ENCODE peak calls at places on chromosomes 16 and 17, in nine cellular contexts. F is A549, H is transverse colon, B is tibial nerve, Y is esophagus muscularis mucosa, I is sigmoid colon, E is H1, Q is K562, Z is stomach. L is an unnamed sample.

GRCh38 chr17:39753514-39754160 is 15.9 kb downstream of the GRB7 start:
- DNase-seq in Z (peak; percentile 67), I (peak; percentile 79), B (no peak), Y (no peak), H (peak; percentile 72), Q (peak; percentile 84), E (peak; percentile 70), F (no peak), L (no peak)

GRCh38 chr17:40648326-40648968 is 829 bp upstream of the SMARCE1 start:
- DNase-seq in Q (no peak), Z (peak; percentile 37), I (no peak), F (no peak), Y (no peak), H (no peak), E (no peak), B (no peak), L (no peak)

GRCh38 chr17:56966277-56966676 is 5.4 kb upstream of the COIL start:
- DNase-seq in F (no peak), I (no peak), Z (no peak), E (no peak), Q (no peak), H (no peak), B (no peak), Y (no peak), L (no peak)

GRCh38 chr16:58670177-58670576 is 14.4 kb downstream of the SLC38A7 start:
- DNase-seq in E (no peak), H (no peak), Y (no peak), F (no peak), Q (peak; percentile 6), I (no peak), B (no peak), Z (no peak), L (no peak)

GRCh38 chr17:73546770-73547345 is 97.4 kb downstream of the SDK2 start:
- DNase-seq in I (no peak), B (no peak), E (peak; percentile 72), F (peak; percentile 40), Z (peak; percentile 39), H (peak; percentile 70), Y (no peak), Q (peak; percentile 69), L (no peak)

GRCh38 chr16:87178177-87178863 is 138.9 kb downstream of the C16orf95 start:
- DNase-seq in Q (no peak), H (no peak), Y (no peak), Z (no peak), E (no peak), I (no peak), B (no peak), F (no peak), L (peak; percentile 50)

GRCh38 chr16:24645739-24646645 is 83.5 kb upstream of the TNRC6A start:
- DNase-seq in Q (no peak), F (peak; percentile 97), I (peak; percentile 67), E (no peak), H (no peak), Z (no peak), B (no peak), Y (no peak), L (no peak)

GRCh38 chr17:27888945-27889344 is 4.2 kb downstream of the LYRM9 start:
- DNase-seq in H (no peak), B (no peak), I (no peak), E (peak; percentile 55), F (no peak), Q (no peak), Z (peak; percentile 35), Y (no peak), L (no peak)

GRCh38 chr17:49516190-49516589 is 21.1 kb downstream of the NGFR start:
- DNase-seq in Q (no peak), E (no peak), Y (no peak), I (no peak), B (no peak), Z (no peak), F (no peak), H (no peak), L (peak; percentile 50)

GRCh38 chr17:40498281-40499084 is 2.9 kb downstream of the TNS4 start:
- DNase-seq in B (no peak), H (no peak), Z (no peak), F (no peak), Q (no peak), Y (no peak), E (no peak), I (no peak), L (no peak)

GRCh38 chr17:31566992-31567373 is 175.5 kb downstream of the RAB11FIP4 start:
- DNase-seq in E (no peak), Z (no peak), F (no peak), H (no peak), Y (no peak), B (no peak), Q (no peak), I (no peak), L (no peak)

GRCh38 chr16:85689285-85689949 is 663 bp upstream of the GINS2 start:
- DNase-seq in I (no peak), Q (no peak), B (no peak), Y (no peak), H (no peak), E (no peak), F (no peak), Z (peak; percentile 33), L (no peak)

GRCh38 chr17:29625037-29625750 is 2.5 kb upstream of the CORO6 start:
- DNase-seq in I (peak; percentile 41), E (no peak), Q (no peak), B (no peak), H (no peak), F (peak; percentile 73), Y (no peak), Z (no peak), L (no peak)

GRCh38 chr16:16016388-16016964 is 67.1 kb downstream of the ABCC1 start:
- DNase-seq in F (no peak), E (no peak), I (no peak), Z (no peak), Q (no peak), H (no peak), B (no peak), Y (no peak), L (no peak)

GRCh38 chr16:54928016-54928356 is 2.7 kb upstream of the IRX5 start:
- DNase-seq in E (no peak), H (no peak), F (peak; percentile 27), B (no peak), I (no peak), Q (no peak), Z (no peak), Y (no peak), L (no peak)

GRCh38 chr17:3879181-3879580 is 13.7 kb downstream of the CAMKK1 start:
- DNase-seq in Z (no peak), H (no peak), F (no peak), I (no peak), E (no peak), Y (no peak), B (no peak), Q (no peak), L (no peak)

GRCh38 chr17:76145231-76146052 is 4.4 kb upstream of the FOXJ1 start:
- DNase-seq in Y (no peak), Z (no peak), F (no peak), B (peak; percentile 7), H (peak; percentile 47), Q (no peak), E (no peak), I (peak; percentile 61), L (no peak)

GRCh38 chr17:76149214-76149613 is 8.2 kb upstream of the FOXJ1 start:
- DNase-seq in Q (no peak), E (no peak), B (no peak), Z (no peak), H (no peak), I (no peak), F (no peak), Y (no peak), L (no peak)

GRCh38 chr17:76147211-76148014 is 6.4 kb upstream of the FOXJ1 start:
- DNase-seq in Z (no peak), H (no peak), B (no peak), I (peak; percentile 57), E (no peak), F (no peak), Q (no peak), Y (no peak), L (no peak)

GRCh38 chr17:76146053-76146875 is 5.2 kb upstream of the FOXJ1 start:
- DNase-seq in Q (no peak), B (peak; percentile 5), H (no peak), Y (no peak), E (no peak), I (peak; percentile 58), Z (no peak), F (no peak), L (no peak)

DNA sequence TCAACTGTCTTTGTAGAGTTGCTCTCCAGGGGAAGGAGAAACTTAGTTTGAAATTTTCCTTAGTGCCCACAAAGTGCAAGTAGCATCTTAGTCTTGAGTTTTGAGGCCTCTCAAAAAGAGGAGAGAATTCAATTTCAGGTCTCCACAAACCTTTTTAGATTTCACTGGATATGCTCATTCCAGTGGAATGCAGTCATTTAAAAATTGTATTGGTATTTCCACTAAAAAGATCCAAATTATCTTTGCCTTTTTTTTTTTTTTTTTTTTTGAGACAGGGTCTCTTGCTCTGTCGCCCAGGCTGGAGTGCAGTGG is 6.9 kb upstream of the FOXJ1 start:
- DNase-seq in Y (no peak), E (no peak), Z (no peak), Q (no peak), I (no peak), B (no peak), H (no peak), F (no peak), L (no peak)
- H3K4me1 ChIP-seq in Y (peaks cover 23% of the 10 kb centered on the region), E (peaks cover 6% of the 10 kb centered on the region), Z (peaks cover 16% of the 10 kb centered on the region), Q (no peaks in the 10 kb centered on the region), I (peaks cover 14% of the 10 kb centered on the region), B (peaks cover 7% of the 10 kb centered on the region), H (no peaks in the 10 kb centered on the region), F (no peaks in the 10 kb centered on the region), L (no peaks in the 10 kb centered on the region)

GRCh38 chr16:49055824-49056545 is 225.7 kb downstream of the CBLN1 start:
- DNase-seq in E (no peak), B (no peak), F (no peak), Y (peak; percentile 74), I (no peak), Q (no peak), H (no peak), Z (no peak), L (no peak)
- TF ChIP-seq EP300 in E (no peak), B (no peak), F (no peak), Y (no peak), I (no peak), Q (no peak), H (no peak), Z (no peak), L (no peak)

DNA sequence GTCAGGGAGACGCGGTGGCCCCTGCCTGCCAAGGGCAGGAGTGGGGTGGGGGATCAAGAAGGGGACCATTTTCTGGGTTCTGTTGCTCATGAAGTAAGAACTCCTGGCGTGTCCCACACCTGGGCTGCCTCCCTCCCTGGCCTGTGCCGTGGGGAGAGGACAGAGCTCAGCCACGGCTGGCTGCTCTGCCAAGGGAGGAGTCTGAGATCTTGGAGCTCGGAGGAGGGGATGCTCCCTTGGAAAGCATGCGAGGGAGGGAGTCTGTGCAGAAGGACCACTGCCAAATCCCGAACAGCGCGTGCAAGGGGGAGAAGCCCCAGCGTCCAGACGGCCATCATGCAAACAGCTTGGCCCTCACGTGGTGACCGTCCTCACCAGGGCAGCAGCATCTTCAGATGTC is 64.2 kb upstream of the ZNF469 start:
- DNase-seq in Q (no peak), B (no peak), I (no peak), E (no peak), Y (no peak), F (no peak), H (no peak), Z (no peak), L (no peak)
- TF ChIP-seq POLR2A in Q (no peak), B (no peak), I (no peak), E (no peak), Y (no peak), F (no peak), H (no peak), Z (no peak), L (no peak)

GRCh38 chr17:75478508-75478907 is 22.1 kb downstream of the TMEM94 start:
- DNase-seq in H (no peak), B (no peak), I (no peak), Y (no peak), Q (no peak), E (no peak), F (no peak), Z (no peak), L (no peak)
- H3K4me1 ChIP-seq in H (peaks cover 22% of the 10 kb centered on the region), B (peaks cover 91% of the 10 kb centered on the region), I (peaks cover 30% of the 10 kb centered on the region), Y (peaks cover 77% of the 10 kb centered on the region), Q (no peaks in the 10 kb centered on the region), E (peaks cover 7% of the 10 kb centered on the region), F (no peaks in the 10 kb centered on the region), Z (peaks cover 43% of the 10 kb centered on the region), L (peaks cover 22% of the 10 kb centered on the region)